ENCODE peak calls at places on chromosomes 4 and X, in nine cellular contexts. W is Panc1, R is K562, N is H1, M is GM23338, Q is transverse colon, L is GM12892, J is SK-N-SH, G is stomach. A is an unnamed sample.

GRCh38 chrX:139889760-139890159 is 43.1 kb downstream of the ATP11C start:
- DNase-seq in W (no peak), R (no peak), N (no peak), M (no peak), Q (no peak), L (no peak), J (no peak), G (no peak), A (no peak)

GRCh38 chr4:44725166-44725565 is 1.2 kb downstream of the GNPDA2 start:
- DNase-seq in W (no peak), R (no peak), N (no peak), M (no peak), Q (no peak), L (no peak), J (no peak), G (no peak), A (no peak)

GRCh38 chr4:109953556-109953955 is 40.9 kb downstream of the EGF start:
- DNase-seq in W (no peak), R (no peak), N (no peak), M (no peak), Q (no peak), L (no peak), J (no peak), G (no peak), A (no peak)

GRCh38 chr4:119721878-119722277 is 93.3 kb upstream of the PDE5A start:
- DNase-seq in W (no peak), R (no peak), N (no peak), M (no peak), Q (no peak), L (no peak), J (no peak), G (no peak), A (no peak)

GRCh38 chr4:176436500-176436973 is 116.8 kb downstream of the SPCS3 start:
- DNase-seq in W (no peak), R (no peak), N (no peak), M (no peak), Q (no peak), L (no peak), J (no peak), G (no peak), A (no peak)

GRCh38 chrX:65689377-65689776 is 21.9 kb downstream of the MSN start:
- DNase-seq in W (no peak), R (no peak), N (no peak), M (no peak), Q (no peak), L (no peak), J (no peak), G (no peak), A (no peak)

GRCh38 chr4:139746430-139746829 is 80.8 kb downstream of the MGST2 start:
- DNase-seq in W (no peak), R (no peak), N (peak), M (peak), Q (no peak), L (no peak), J (no peak), G (no peak), A (no peak)

GRCh38 chrX:108304210-108304609 is 134.0 kb downstream of the COL4A6 start:
- DNase-seq in W (no peak), R (peak), N (no peak), M (peak), Q (no peak), L (no peak), J (peak), G (no peak), A (no peak)

GRCh38 chr4:180932365-180933001 is 1310.7 kb upstream of the TENM3 start:
- DNase-seq in W (no peak), R (no peak), N (no peak), M (no peak), Q (no peak), L (no peak), J (no peak), G (no peak), A (no peak)

GRCh38 chrX:46788902-46789301 is 30.0 kb upstream of the SLC9A7 start:
- DNase-seq in W (no peak), R (no peak), N (no peak), M (peak), Q (no peak), L (no peak), J (no peak), G (no peak), A (no peak)

GRCh38 chrX:120604359-120604782 is 470 bp downstream of the MCTS1 start:
- DNase-seq in W (no peak), R (peak), N (no peak), M (no peak), Q (peak), L (no peak), J (peak), G (no peak), A (no peak)

GRCh38 chr4:13483142-13484044 is 747 bp downstream of the RAB28 start:
- DNase-seq in W (no peak), R (peak), N (no peak), M (peak), Q (peak), L (no peak), J (peak), G (peak), A (peak)

GRCh38 chr4:103046416-103047290 is 27.1 kb upstream of the SLC9B1 start:
- DNase-seq in W (peak), R (peak), N (no peak), M (peak), Q (peak), L (no peak), J (peak), G (peak), A (no peak)

GRCh38 chr4:15735531-15735930 is 32.7 kb downstream of the BST1 start:
- DNase-seq in W (no peak), R (no peak), N (no peak), M (no peak), Q (no peak), L (no peak), J (no peak), G (no peak), A (no peak)

GRCh38 chr4:53514509-53514908 is 76.8 kb downstream of the LNX1 start:
- DNase-seq in W (no peak), R (no peak), N (no peak), M (no peak), Q (no peak), L (no peak), J (peak), G (no peak), A (no peak)

GRCh38 chr4:141462361-141462760 is 174.0 kb upstream of the IL15 start:
- DNase-seq in W (no peak), R (no peak), N (no peak), M (no peak), Q (no peak), L (no peak), J (no peak), G (no peak), A (no peak)

GRCh38 chr4:8251110-8251883 is 18.3 kb upstream of the HTRA3 start:
- DNase-seq in W (no peak), R (no peak), N (no peak), M (no peak), Q (no peak), L (no peak), J (no peak), G (no peak), A (no peak)

GRCh38 chr4:41389356-41389755 is 132.6 kb downstream of the UCHL1 start:
- DNase-seq in W (no peak), R (no peak), N (no peak), M (no peak), Q (no peak), L (no peak), J (no peak), G (no peak), A (no peak)

GRCh38 chr4:148749403-148749802 is 307.2 kb upstream of the NR3C2 start:
- DNase-seq in W (no peak), R (no peak), N (no peak), M (no peak), Q (no peak), L (no peak), J (no peak), G (no peak), A (no peak)

GRCh38 chr4:88391703-88392102 is 13.1 kb downstream of the HERC6 start:
- DNase-seq in W (no peak), R (no peak), N (no peak), M (no peak), Q (no peak), L (no peak), J (no peak), G (no peak), A (no peak)

GRCh38 chr4:7797330-7797729 is 142.3 kb downstream of the AFAP1 start:
- DNase-seq in W (no peak), R (no peak), N (no peak), M (no peak), Q (no peak), L (no peak), J (no peak), G (no peak), A (no peak)

GRCh38 chr4:91373546-91373945 is 930.2 kb upstream of the GRID2 start:
- DNase-seq in W (no peak), R (no peak), N (no peak), M (no peak), Q (no peak), L (no peak), J (no peak), G (no peak), A (no peak)

GRCh38 chr4:173130671-173131070 is 37.9 kb upstream of the GALNT7 start:
- DNase-seq in W (no peak), R (no peak), N (no peak), M (no peak), Q (no peak), L (no peak), J (no peak), G (no peak), A (no peak)

GRCh38 chrX:153549807-153550206 is 32.4 kb downstream of the ATP2B3 start:
- DNase-seq in W (no peak), R (no peak), N (peak), M (peak), Q (no peak), L (no peak), J (no peak), G (no peak), A (no peak)

GRCh38 chrX:8364369-8365141 is 100.1 kb upstream of the VCX3B start:
- DNase-seq in W (no peak), R (peak), N (peak), M (peak), Q (no peak), L (no peak), J (peak), G (peak), A (no peak)

GRCh38 chrX:119573840-119574393 is 446 bp upstream of the UBE2A start:
- DNase-seq in W (no peak), R (peak), N (no peak), M (peak), Q (no peak), L (peak), J (peak), G (no peak), A (no peak)

GRCh38 chr4:30901781-30902479 is 181.8 kb downstream of the PCDH7 start:
- DNase-seq in W (no peak), R (no peak), N (no peak), M (no peak), Q (no peak), L (no peak), J (no peak), G (no peak), A (no peak)

GRCh38 chrX:13295841-13296240 is 24.0 kb downstream of the ATXN3L start:
- DNase-seq in W (no peak), R (no peak), N (no peak), M (no peak), Q (no peak), L (no peak), J (no peak), G (no peak), A (no peak)

GRCh38 chrX:129642641-129643040 is 12.1 kb downstream of the APLN start:
- DNase-seq in W (no peak), R (peak), N (no peak), M (no peak), Q (no peak), L (no peak), J (no peak), G (no peak), A (no peak)

GRCh38 chr4:72208421-72209075 is 176.7 kb downstream of the NPFFR2 start:
- DNase-seq in W (no peak), R (no peak), N (no peak), M (no peak), Q (no peak), L (no peak), J (no peak), G (no peak), A (no peak)

GRCh38 chr4:10299601-10300000 is 157.6 kb downstream of the ZNF518B start:
- DNase-seq in W (no peak), R (no peak), N (no peak), M (no peak), Q (no peak), L (no peak), J (no peak), G (no peak), A (no peak)

GRCh38 chr4:162154862-162155540 is 8.8 kb downstream of the FSTL5 start:
- DNase-seq in W (no peak), R (no peak), N (no peak), M (no peak), Q (no peak), L (no peak), J (no peak), G (no peak), A (no peak)

GRCh38 chrX:103344606-103345005 is 11.7 kb upstream of the TCEAL9 start:
- DNase-seq in W (no peak), R (no peak), N (no peak), M (no peak), Q (no peak), L (no peak), J (no peak), G (no peak), A (no peak)

GRCh38 chr4:109614466-109614865 is 54.4 kb downstream of the MCUB start:
- DNase-seq in W (no peak), R (no peak), N (no peak), M (no peak), Q (no peak), L (no peak), J (no peak), G (no peak), A (no peak)

GRCh38 chr4:155405059-155405458 is 28.3 kb upstream of the MAP9 start:
- DNase-seq in W (no peak), R (no peak), N (no peak), M (no peak), Q (no peak), L (no peak), J (no peak), G (no peak), A (no peak)

GRCh38 chr4:136036744-136037143 is 1495.5 kb downstream of the PCDH18 start:
- DNase-seq in W (no peak), R (no peak), N (no peak), M (no peak), Q (no peak), L (no peak), J (no peak), G (no peak), A (no peak)

GRCh38 chr4:82363896-82364487 is 9.8 kb downstream of the HNRNPD start:
- DNase-seq in W (no peak), R (no peak), N (no peak), M (no peak), Q (no peak), L (no peak), J (no peak), G (no peak), A (no peak)

GRCh38 chrX:118571829-118572228 is 76.2 kb downstream of the DOCK11 start:
- DNase-seq in W (no peak), R (no peak), N (no peak), M (no peak), Q (no peak), L (no peak), J (no peak), G (no peak), A (no peak)

GRCh38 chr4:119744580-119744979 is 116.0 kb upstream of the PDE5A start:
- DNase-seq in W (no peak), R (no peak), N (no peak), M (no peak), Q (no peak), L (no peak), J (no peak), G (no peak), A (no peak)

DNA sequence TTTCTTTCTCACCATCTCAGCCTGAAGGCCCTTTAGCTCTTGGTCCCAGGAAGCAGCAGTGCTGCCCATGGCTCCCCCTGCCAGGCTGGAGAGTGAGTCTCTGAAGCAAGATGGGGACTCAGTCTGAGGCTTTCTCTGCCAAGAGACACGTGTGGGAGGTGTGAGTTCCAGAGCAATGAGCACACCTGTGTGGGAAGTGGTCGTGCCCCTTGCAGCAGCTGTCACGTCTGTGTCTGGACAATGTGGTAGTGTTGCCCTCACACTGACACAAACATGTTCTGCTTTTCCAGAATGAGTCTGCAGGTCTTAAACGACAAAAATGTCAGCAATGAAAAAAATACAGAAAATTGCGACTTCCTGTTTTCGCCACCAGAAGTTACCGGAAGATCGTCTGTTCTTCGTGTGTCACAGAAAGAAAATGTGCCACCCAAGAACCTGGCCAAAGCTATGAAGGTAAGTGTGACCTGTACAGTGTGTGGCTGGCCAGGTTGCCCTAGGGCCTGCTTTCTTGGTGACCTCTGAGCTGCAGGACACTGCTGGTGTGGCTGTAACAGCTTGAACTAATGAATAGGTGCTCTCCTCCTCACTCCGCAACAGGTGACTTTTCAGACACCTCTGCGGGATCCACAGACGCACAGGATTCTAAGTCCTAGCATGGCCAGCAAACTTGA is 1.9 kb downstream of the TACC3 start:
- DNase-seq in W (no peak), R (no peak), N (no peak), M (no peak), Q (no peak), L (no peak), J (no peak), G (no peak), A (no peak)
- TF ChIP-seq POLR2AphosphoS5 in W (no peak), R (no peak), N (no peak), M (no peak), Q (peak), L (no peak), J (no peak), G (no peak), A (no peak)

DNA sequence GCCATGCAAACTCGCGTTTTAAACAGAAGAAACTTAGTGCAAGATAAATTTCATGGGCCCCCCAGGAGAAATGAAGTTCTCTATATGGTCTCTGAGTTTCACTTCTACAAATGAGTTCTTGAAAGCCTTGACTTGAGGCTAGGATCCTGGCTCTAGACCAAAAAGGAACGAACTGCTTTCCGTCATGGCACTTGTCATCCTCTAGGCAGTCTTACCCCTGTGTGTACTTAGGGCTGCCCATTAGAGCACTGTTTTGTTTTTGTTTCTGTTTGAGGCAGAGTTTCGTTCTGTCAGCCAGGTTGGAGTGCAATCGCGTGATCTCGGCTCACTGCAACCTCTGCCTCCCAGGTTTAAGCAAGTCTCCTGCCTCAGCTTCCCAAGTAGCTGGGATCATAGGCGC is 29.0 kb downstream of the RNF4 start:
- DNase-seq in W (no peak), R (no peak), N (no peak), M (no peak), Q (peak), L (peak), J (no peak), G (no peak), A (no peak)
- TF ChIP-seq POLR2AphosphoS5 in W (no peak), R (no peak), N (no peak), M (no peak), Q (peak), L (no peak), J (no peak), G (peak), A (no peak)

DNA sequence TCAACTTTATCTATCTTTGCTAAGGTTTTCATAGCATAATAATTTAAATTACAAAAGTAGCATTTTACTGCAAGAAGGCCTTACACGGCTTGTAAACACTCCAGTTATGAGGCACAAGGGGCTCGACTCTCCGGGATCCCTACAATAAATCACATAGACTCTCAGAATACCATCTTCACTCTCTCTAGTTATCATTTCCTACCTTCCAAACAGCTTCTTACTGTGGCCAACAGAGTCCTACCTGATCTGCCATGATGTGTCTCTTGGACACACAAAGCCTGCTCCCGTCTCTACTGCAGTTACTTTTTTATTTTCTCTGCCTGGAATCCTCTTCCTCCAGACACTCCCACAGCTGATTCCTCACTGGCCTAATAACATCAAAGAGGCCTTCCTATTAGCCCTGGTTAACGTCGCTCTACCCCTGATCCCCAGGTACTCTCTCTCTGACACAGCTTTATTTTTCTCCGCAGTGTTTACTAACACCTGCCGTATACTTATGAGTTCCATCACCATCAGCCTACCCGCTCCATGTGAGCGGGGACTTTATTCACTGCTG is 559.6 kb upstream of the DIPK2B start:
- DNase-seq in W (no peak), R (no peak), N (no peak), M (no peak), Q (no peak), L (no peak), J (no peak), G (no peak), A (no peak)
- TF ChIP-seq POLR2AphosphoS5 in W (no peak), R (no peak), N (no peak), M (no peak), Q (no peak), L (no peak), J (peak), G (no peak), A (no peak)

GRCh38 chr4:73258668-73259551 is at the start of gene ANKRD17:
- DNase-seq in W (peak), R (peak), N (peak), M (peak), Q (peak), L (peak), J (peak), G (peak), A (peak)
- TF ChIP-seq POLR2AphosphoS5 in W (peak), R (peak), N (peak), M (peak), Q (peak), L (peak), J (peak), G (peak), A (peak)

GRCh38 chrX:131067846-131068745 is 9.9 kb downstream of the ARHGAP36 start:
- DNase-seq in W (no peak), R (no peak), N (peak), M (peak), Q (no peak), L (no peak), J (peak), G (no peak), A (no peak)
- TF ChIP-seq POLR2AphosphoS5 in W (no peak), R (no peak), N (no peak), M (no peak), Q (no peak), L (no peak), J (no peak), G (no peak), A (no peak)

GRCh38 chrX:77740376-77740905 is 45.6 kb downstream of the ATRX start:
- DNase-seq in W (no peak), R (no peak), N (no peak), M (peak), Q (no peak), L (no peak), J (no peak), G (no peak), A (no peak)

GRCh38 chrX:77743720-77744119 is 42.3 kb downstream of the ATRX start:
- DNase-seq in W (no peak), R (no peak), N (no peak), M (no peak), Q (no peak), L (no peak), J (no peak), G (no peak), A (no peak)

GRCh38 chrX:77742788-77743476 is 43.1 kb downstream of the ATRX start:
- DNase-seq in W (no peak), R (no peak), N (no peak), M (no peak), Q (no peak), L (no peak), J (no peak), G (no peak), A (no peak)
- TF ChIP-seq POLR2AphosphoS5 in W (no peak), R (no peak), N (no peak), M (no peak), Q (no peak), L (no peak), J (no peak), G (no peak), A (no peak)

GRCh38 chr4:168846414-168846813 is 163.6 kb downstream of the CBR4 start:
- DNase-seq in W (no peak), R (no peak), N (no peak), M (peak), Q (no peak), L (no peak), J (no peak), G (no peak), A (no peak)

GRCh38 chr4:168843635-168844034 is 166.4 kb downstream of the CBR4 start:
- DNase-seq in W (no peak), R (no peak), N (no peak), M (no peak), Q (no peak), L (no peak), J (no peak), G (no peak), A (no peak)

GRCh38 chr4:168845897-168846296 is 164.2 kb downstream of the CBR4 start:
- DNase-seq in W (no peak), R (no peak), N (no peak), M (no peak), Q (no peak), L (no peak), J (no peak), G (no peak), A (no peak)

GRCh38 chr4:168842186-168842585 is 167.9 kb downstream of the CBR4 start:
- DNase-seq in W (no peak), R (no peak), N (no peak), M (no peak), Q (no peak), L (no peak), J (no peak), G (no peak), A (no peak)

GRCh38 chr4:168844261-168845039 is 165.6 kb downstream of the CBR4 start:
- DNase-seq in W (no peak), R (no peak), N (no peak), M (no peak), Q (no peak), L (no peak), J (no peak), G (no peak), A (no peak)
- TF ChIP-seq POLR2AphosphoS5 in W (no peak), R (no peak), N (no peak), M (no peak), Q (no peak), L (no peak), J (no peak), G (peak), A (no peak)

A was measured in breast epithelium.